ENCODE peak calls at places on chromosomes 11 and 22, in four cellular contexts. N is A549, Y is transverse colon, J is uterus. M is an unnamed sample.

GRCh38 chr11:119318240-119319135 is 1.6 kb upstream of the MCAM start:
- DNase-seq in J (peak), N (no peak), Y (peak), M (no peak)

GRCh38 chr22:41831383-41831782 is 1.5 kb upstream of the SREBF2 start:
- DNase-seq in J (no peak), Y (no peak), N (no peak), M (no peak)

GRCh38 chr22:31086703-31087330 is 5.7 kb downstream of the SMTN start:
- DNase-seq in Y (no peak), N (no peak), J (peak), M (no peak)

GRCh38 chr11:34825670-34826383 is 90.4 kb downstream of the APIP start:
- DNase-seq in J (no peak), Y (peak), N (no peak), M (peak)

GRCh38 chr11:7278314-7278917 is 26.7 kb downstream of the SYT9 start:
- DNase-seq in J (no peak), Y (no peak), N (peak), M (peak)

GRCh38 chr11:93740031-93740801 is 1.1 kb downstream of the TAF1D start:
- DNase-seq in Y (peak), N (peak), J (no peak), M (peak)

GRCh38 chr11:61626580-61627380 is 45.9 kb upstream of the SYT7 start:
- DNase-seq in N (no peak), J (no peak), Y (peak), M (peak)

GRCh38 chr11:65781962-65782815 is 1.4 kb upstream of the AP5B1 start:
- DNase-seq in Y (no peak), J (no peak), N (no peak), M (no peak)

GRCh38 chr22:27987557-27987956 is 68.5 kb upstream of the PITPNB start:
- DNase-seq in N (no peak), J (no peak), Y (no peak), M (no peak)

GRCh38 chr11:2778630-2779498 is 79.1 kb upstream of the KCNQ1OT1 start:
- DNase-seq in N (peak), Y (peak), J (peak), M (peak)

GRCh38 chr11:126544311-126545056 is 189.0 kb downstream of the ST3GAL4 start:
- DNase-seq in Y (peak), J (peak), N (no peak), M (peak)

GRCh38 chr11:112884012-112884767 is 77.0 kb upstream of the NCAM1 start:
- DNase-seq in N (no peak), Y (no peak), J (peak), M (no peak)

GRCh38 chr22:19765477-19766234 is 5.1 kb downstream of the TBX1 start:
- DNase-seq in J (no peak), N (no peak), Y (no peak), M (no peak)

GRCh38 chr22:19764636-19765476 is 4.3 kb downstream of the TBX1 start:
- DNase-seq in Y (no peak), J (no peak), N (no peak), M (no peak)

GRCh38 chr22:19766235-19766505 is 5.6 kb downstream of the TBX1 start:
- DNase-seq in N (no peak), Y (no peak), J (no peak), M (no peak)

GRCh38 chr22:19767427-19768380 is 7.1 kb downstream of the TBX1 start:
- DNase-seq in N (no peak), J (peak), Y (no peak), M (no peak)

DNA sequence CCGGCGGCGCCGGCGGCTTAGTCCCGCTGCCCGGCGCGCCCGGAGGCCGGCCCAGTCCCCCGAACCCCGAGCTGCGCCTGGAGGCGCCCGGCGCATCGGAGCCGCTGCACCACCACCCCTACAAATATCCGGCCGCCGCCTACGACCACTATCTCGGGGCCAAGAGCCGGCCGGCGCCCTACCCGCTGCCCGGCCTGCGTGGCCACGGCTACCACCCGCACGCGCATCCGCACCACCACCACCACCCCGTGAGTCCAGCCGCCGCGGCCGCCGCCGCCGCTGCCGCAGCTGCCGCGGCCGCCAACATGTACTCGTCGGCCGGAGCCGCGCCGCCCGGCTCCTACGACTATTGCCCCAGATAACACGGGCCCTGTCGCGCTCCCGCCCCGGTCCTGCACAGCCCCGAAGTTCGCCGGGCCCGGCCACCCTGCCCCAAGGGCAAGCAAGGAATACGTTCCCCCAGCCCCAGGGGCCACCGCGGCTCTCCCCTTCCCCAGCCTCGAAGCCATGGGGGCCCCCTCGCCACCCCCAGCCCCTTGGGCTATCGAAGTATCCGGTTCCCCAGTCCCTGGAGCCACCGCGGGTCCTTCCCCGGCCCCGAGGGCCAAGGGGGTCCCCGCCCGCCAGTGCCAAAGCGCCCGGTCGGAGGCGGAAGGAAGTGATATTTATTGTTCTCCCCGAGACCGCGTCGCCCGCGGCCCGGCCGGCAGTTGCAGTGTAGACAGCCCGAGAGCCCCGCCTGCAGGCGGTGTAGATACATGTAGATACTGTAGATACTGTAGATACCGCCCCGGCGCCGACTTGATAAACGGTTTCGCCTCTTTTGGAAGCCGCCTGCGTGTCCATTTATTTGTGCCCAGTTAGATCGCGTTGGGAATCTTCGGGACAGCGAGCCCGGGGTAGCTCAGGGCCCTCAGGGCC is 6.2 kb downstream of the TBX1 start:
- DNase-seq in N (no peak), J (no peak), Y (peak), M (peak)
- H3K4me3 ChIP-seq in N (no peak), J (no peak), Y (peak), M (no peak)

GRCh38 chr22:50620861-50621490 is 7.0 kb downstream of the ARSA start:
- DNase-seq in J (no peak), N (no peak), Y (peak), M (no peak)
- TF ChIP-seq POLR2A in J (no peak), N (no peak), Y (no peak), M (no peak)

GRCh38 chr22:37343343-37343742 is 61.0 kb downstream of the CYTH4 start:
- DNase-seq in Y (no peak), N (no peak), J (no peak), M (no peak)

GRCh38 chr22:37345863-37346514 is 63.7 kb downstream of the CYTH4 start:
- DNase-seq in Y (peak), N (no peak), J (no peak), M (no peak)

GRCh38 chr22:37344735-37345462 is 62.6 kb downstream of the CYTH4 start:
- DNase-seq in J (no peak), Y (no peak), N (no peak), M (no peak)

GRCh38 chr22:37342065-37342464 is 59.8 kb downstream of the CYTH4 start:
- DNase-seq in N (no peak), J (no peak), Y (no peak), M (no peak)

GRCh38 chr22:37343863-37344734 is 61.8 kb downstream of the CYTH4 start:
- DNase-seq in N (no peak), Y (no peak), J (no peak), M (no peak)
- TF ChIP-seq CTCF in N (no peak), Y (no peak), J (no peak), M (no peak)

GRCh38 chr11:72856065-72856464 is 41.9 kb downstream of the ATG16L2 start:
- DNase-seq in J (no peak), N (no peak), Y (no peak), M (no peak)
- H3K4me3 ChIP-seq in J (no peak), N (no peak), Y (no peak), M (no peak)

GRCh38 chr11:4388221-4388620 is 5.3 kb downstream of the TRIM21 start:
- DNase-seq in Y (no peak), N (no peak), J (no peak), M (no peak)

DNA sequence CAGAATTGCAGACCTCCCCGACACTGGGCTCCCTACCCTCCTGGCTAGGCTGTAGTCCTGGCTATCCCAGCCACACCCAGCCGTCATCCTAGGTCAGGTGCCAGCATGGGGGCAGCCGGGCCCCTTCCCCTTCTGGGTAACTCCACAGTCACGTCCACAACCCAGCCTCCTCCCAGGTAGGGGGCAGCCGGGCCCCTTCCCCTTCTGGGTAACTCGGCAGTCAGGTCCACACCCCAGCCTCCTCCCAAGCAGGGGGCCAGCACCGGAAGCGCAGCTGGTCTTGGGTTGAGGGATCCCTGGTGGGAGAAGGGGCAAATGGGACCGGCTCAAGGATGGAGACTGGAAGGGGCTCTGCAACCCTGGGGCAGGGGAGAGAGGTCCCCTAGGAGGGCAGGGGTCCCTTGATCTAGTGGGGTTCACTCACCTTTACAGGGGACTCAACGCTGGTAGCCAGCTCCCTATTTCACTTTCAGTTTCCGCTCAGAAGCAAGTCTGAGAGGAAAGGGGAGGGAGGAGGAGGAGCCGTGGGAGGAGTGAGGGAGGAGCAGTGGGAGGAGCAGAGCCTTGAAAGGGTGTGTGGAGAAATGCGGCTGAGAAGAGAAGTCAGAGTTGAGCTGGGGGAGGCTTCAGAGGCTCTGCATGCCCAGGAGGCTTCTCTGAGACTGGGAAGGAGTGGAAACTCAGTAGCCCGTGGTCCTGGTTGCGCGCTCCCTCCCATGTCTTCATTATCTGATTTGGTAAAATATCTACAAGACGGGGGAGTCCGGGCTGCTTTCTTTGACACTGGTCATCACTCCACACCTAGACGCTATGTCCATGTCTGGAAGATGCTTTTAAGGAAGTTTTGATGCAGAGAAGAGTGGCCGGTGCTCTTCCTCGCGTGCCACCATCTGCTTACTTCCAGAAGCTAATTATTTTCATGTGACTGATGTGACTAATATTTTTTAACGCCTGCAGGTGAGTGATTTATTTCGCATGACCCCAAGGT is at the start of gene TRIM21:
- DNase-seq in Y (peak), N (peak), J (peak), M (peak)
- TF ChIP-seq POLR2A in Y (peak), N (no peak), J (peak), M (peak)

DNA sequence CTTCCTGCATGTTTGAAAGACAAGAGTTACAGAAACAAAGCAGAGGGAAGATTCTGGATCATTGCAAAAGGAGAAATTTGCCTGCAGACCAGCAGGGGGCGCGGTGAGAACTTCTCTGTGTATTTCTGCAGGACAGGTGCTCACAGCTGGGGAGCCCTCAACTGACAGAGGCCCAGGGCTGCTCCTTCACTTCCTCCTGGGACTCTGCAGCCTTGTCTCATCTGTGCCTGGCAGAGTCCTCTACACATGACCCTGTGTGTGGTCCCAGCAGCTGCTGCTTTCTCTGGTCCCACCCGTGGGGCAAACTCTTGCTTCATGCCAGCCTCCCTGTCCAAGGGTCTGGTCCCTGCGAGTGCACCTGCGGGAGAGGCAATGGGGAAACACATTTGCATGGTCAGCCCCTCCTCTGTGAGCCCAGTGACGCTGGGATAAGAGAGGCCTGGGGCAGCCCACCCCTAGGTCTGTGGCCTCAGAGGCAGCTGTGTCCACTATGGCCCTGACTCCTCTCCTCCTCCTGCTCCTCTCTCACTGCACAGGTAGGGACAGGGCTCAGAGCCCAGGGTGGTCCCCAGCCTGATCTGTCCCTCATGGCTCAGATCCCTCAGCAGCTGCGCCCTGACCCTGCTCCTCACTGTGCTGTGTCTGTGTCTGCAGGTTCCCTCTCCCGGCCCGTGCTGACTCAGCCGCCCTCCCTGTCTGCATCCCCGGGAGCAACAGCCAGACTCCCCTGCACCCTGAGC is 43.2 kb upstream of the VPREB1 start:
- DNase-seq in N (peak), Y (peak), J (no peak), M (no peak)
- TF ChIP-seq CTCF in N (peak), Y (peak), J (peak), M (no peak)

DNA sequence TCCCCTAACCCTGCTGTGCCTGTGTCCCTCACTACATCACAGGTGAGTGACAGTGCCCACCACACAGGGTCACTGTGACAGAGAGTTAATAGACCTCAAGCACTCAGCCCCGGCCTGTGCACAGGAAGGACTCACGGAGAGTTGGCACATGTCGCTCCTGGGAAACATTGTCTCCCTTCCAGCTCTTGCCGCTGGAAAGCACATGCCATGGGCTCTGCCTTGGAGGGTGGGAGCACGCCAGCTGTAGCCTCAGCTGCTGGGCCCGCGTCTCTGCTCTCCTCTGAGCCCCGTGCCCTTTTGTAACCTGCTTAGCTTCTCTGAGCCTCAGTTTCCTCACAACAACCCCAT is 737 bp downstream of the RHOD start:
- DNase-seq in Y (no peak), N (no peak), J (no peak), M (peak)
- H3K4me3 ChIP-seq in Y (peak), N (peak), J (peak), M (no peak)

GRCh38 chr11:123056835-123057491 is 5.0 kb downstream of the HSPA8 start:
- DNase-seq in J (no peak), Y (no peak), N (no peak), M (no peak)
- TF ChIP-seq POLR2A in J (no peak), Y (no peak), N (no peak), M (no peak)

M was measured in body of pancreas.